ENCODE peak calls at places on chromosomes 1 and 21, in five cellular contexts. R is RWPE1, N is GM03348, L is HL-60, X is trophoblast cell. F is an unnamed sample.
A peak's percentile ranks its signal among the peaks of the same experiment; 100 is the strongest.

GRCh38 chr1:29259802-29260441 is 23.6 kb downstream of the PTPRU start:
- DNase-seq in L (no peak), R (peak; percentile 73), N (peak; percentile 92), X (no peak), F (no peak)

GRCh38 chr1:98205291-98206017 is 284.6 kb upstream of the DPYD start:
- DNase-seq in X (no peak), R (no peak), L (no peak), N (no peak), F (no peak)

GRCh38 chr1:67755619-67756018 is 70.6 kb downstream of the GADD45A start:
- DNase-seq in R (no peak), L (no peak), X (no peak), N (no peak), F (no peak)

GRCh38 chr1:26075421-26076144 is 8.2 kb upstream of the TRIM63 start:
- DNase-seq in R (no peak), X (no peak), L (no peak), N (no peak), F (no peak)

GRCh38 chr21:29256125-29256895 is 42.4 kb upstream of the BACH1 start:
- DNase-seq in R (no peak), L (no peak), X (no peak), N (no peak), F (no peak)

GRCh38 chr1:243213045-243213787 is 41.9 kb downstream of the CEP170 start:
- DNase-seq in R (no peak), N (peak; percentile 64), L (no peak), X (no peak), F (peak; percentile 82)

GRCh38 chr1:47997289-47998200 is at the start of gene TRABD2B:
- DNase-seq in N (peak; percentile 96), X (peak; percentile 46), L (peak; percentile 32), R (peak; percentile 85), F (peak; percentile 87)

GRCh38 chr1:145990249-145991097 is 5.9 kb downstream of the TXNIP start:
- DNase-seq in X (no peak), N (no peak), R (no peak), L (no peak), F (peak; percentile 74)

GRCh38 chr1:1777510-1777909 is 760 bp downstream of the NADK start:
- DNase-seq in X (peak; percentile 37), L (no peak), R (no peak), N (peak; percentile 55), F (peak; percentile 72)

GRCh38 chr21:31985398-31985797 is 112.6 kb downstream of the HUNK start:
- DNase-seq in L (no peak), N (no peak), R (no peak), X (no peak), F (no peak)

GRCh38 chr1:22315315-22316078 is 136.2 kb upstream of the ZBTB40 start:
- DNase-seq in X (peak; percentile 98), R (no peak), N (no peak), L (no peak), F (no peak)

GRCh38 chr1:67941746-67942145 is 108.5 kb upstream of the GNG12 start:
- DNase-seq in R (no peak), N (no peak), L (no peak), X (no peak), F (peak; percentile 54)

GRCh38 chr1:173475564-173476196 is 1.5 kb upstream of the PRDX6 start:
- DNase-seq in L (no peak), X (peak; percentile 22), R (peak; percentile 68), N (peak; percentile 70), F (peak; percentile 82)

GRCh38 chr1:17922833-17923232 is 167.7 kb downstream of the ACTL8 start:
- DNase-seq in L (peak; percentile 35), X (no peak), R (peak; percentile 28), N (peak; percentile 63), F (peak; percentile 30)

GRCh38 chr21:35375115-35375514 is 326.0 kb upstream of the RUNX1 start:
- DNase-seq in X (peak; percentile 50), R (peak; percentile 16), L (no peak), N (peak; percentile 45), F (peak; percentile 27)

F was measured in adipocyte.